ENCODE peak calls at places on chromosomes 16 and 17, in six cellular contexts. N is colonic mucosa, F is choroid plexus epithelial cell, E is BE2C, X is neural progenitor cell, Z is K562. U is an unnamed sample.

GRCh38 chr17:56099649-56100048 is 53.6 kb upstream of the ANKFN1 start:
- DNase-seq in X (no peak), E (no peak), F (no peak), N (no peak), Z (no peak), U (no peak)

GRCh38 chr17:1829579-1830257 is at the start of the genes RPA1 and SMYD4:
- DNase-seq in X (peak), Z (peak), N (peak), E (peak), F (peak), U (peak)

GRCh38 chr17:7252176-7253043 is at the start of gene ELP5:
- DNase-seq in X (peak), F (peak), Z (peak), E (peak), N (peak), U (peak)

GRCh38 chr16:66226762-66227161 is 139.7 kb upstream of the CDH5 start:
- DNase-seq in X (no peak), F (no peak), N (no peak), E (no peak), Z (no peak), U (no peak)

GRCh38 chr17:27323538-27324212 is 29.8 kb downstream of the WSB1 start:
- DNase-seq in E (no peak), N (peak), F (peak), X (no peak), Z (peak), U (no peak)

GRCh38 chr16:2779151-2779920 is 2.3 kb upstream of the ELOB start:
- DNase-seq in X (peak), N (no peak), Z (no peak), E (no peak), F (no peak), U (no peak)

GRCh38 chr16:67530013-67530939 is 1.6 kb downstream of the RIPOR1 start:
- DNase-seq in Z (peak), N (peak), E (no peak), X (peak), F (peak), U (peak)

GRCh38 chr16:75385507-75386152 is 47.7 kb downstream of the CFDP1 start:
- DNase-seq in X (peak), E (no peak), F (peak), N (no peak), Z (peak), U (no peak)

GRCh38 chr16:58026139-58026704 is 668 bp downstream of the MMP15 start:
- DNase-seq in N (peak), X (peak), Z (peak), F (peak), E (peak), U (peak)

GRCh38 chr16:31243734-31244670 is 15.8 kb upstream of the ITGAM start:
- DNase-seq in N (no peak), X (no peak), Z (peak), E (no peak), F (no peak), U (no peak)

GRCh38 chr16:17459903-17460521 is 10.7 kb downstream of the XYLT1 start:
- DNase-seq in X (no peak), F (no peak), N (no peak), E (no peak), Z (no peak), U (no peak)

GRCh38 chr17:8753976-8754440 is 4.3 kb downstream of the SPDYE4 start:
- DNase-seq in X (no peak), F (peak), N (no peak), E (no peak), Z (no peak), U (no peak)
- TF ChIP-seq CTCF in X (peak), F (peak), N (peak), E (peak), Z (peak), U (peak)

DNA sequence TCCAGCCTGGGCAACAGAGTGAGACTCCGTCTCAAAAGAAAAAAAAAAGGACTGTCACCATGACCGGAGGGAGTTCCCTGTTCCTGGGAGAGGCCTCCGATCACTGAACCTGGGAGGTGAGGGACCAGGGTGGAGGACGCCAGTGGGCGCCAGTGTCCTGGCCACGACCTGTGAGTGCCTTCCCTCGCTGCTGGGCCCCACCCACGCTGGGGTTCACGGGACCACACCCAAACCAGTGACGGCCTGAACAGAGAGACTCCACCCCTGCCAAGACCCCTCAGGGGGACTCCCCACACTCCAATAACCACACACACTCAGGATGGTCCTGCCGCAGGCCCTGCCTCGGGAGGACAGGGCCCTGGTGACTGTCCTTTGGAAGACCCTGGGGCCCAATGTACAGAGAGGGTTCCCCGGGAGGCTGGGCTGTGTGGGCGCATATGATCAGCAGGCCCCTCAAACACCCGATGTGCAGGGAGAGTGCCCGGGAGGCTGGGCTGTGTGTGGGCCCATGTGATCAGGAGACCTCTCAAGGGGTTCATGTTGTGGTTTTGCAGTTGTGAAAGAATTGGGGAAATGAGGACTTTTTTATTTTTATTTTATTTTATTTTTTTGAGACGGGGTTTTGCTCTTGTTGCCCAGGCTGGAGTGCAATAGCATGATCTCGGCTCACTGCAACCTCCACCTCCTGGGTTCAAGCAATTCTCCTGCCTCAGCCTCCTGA is 26.6 kb downstream of the TPSD1 start:
- DNase-seq in Z (peak), F (no peak), E (no peak), X (no peak), N (no peak), U (no peak)
- TF ChIP-seq CTCF in Z (no peak), F (no peak), E (no peak), X (no peak), N (no peak), U (no peak)

GRCh38 chr17:50807014-50807413 is 28.4 kb upstream of the WFIKKN2 start:
- DNase-seq in X (no peak), E (no peak), Z (no peak), F (no peak), N (no peak), U (no peak)

GRCh38 chr17:50807675-50808074 is 27.7 kb upstream of the WFIKKN2 start:
- DNase-seq in F (no peak), X (no peak), N (no peak), Z (no peak), E (no peak), U (no peak)

GRCh38 chr17:50808413-50808812 is 27.0 kb upstream of the WFIKKN2 start:
- DNase-seq in Z (no peak), N (no peak), E (no peak), F (no peak), X (no peak), U (no peak)

GRCh38 chr17:50805486-50805885 is 29.9 kb upstream of the WFIKKN2 start:
- DNase-seq in F (no peak), E (no peak), X (no peak), N (no peak), Z (no peak), U (no peak)

GRCh38 chr17:50806141-50806643 is 29.2 kb upstream of the WFIKKN2 start:
- DNase-seq in N (peak), E (no peak), Z (no peak), X (peak), F (peak), U (no peak)
- TF ChIP-seq CTCF in N (no peak), E (peak), Z (peak), X (peak), F (peak), U (no peak)

GRCh38 chr16:83068686-83069085 is 441.9 kb downstream of the CDH13 start:
- DNase-seq in X (no peak), E (no peak), Z (no peak), N (no peak), F (peak), U (no peak)
- TF ChIP-seq CTCF in X (no peak), E (no peak), Z (no peak), N (no peak), F (peak), U (no peak)

GRCh38 chr17:40554646-40555295 is 10.5 kb downstream of the CCR7 start:
- DNase-seq in Z (no peak), F (no peak), X (no peak), E (no peak), N (no peak), U (no peak)
- TF ChIP-seq CTCF in Z (peak), F (no peak), X (no peak), E (no peak), N (no peak), U (no peak)

DNA sequence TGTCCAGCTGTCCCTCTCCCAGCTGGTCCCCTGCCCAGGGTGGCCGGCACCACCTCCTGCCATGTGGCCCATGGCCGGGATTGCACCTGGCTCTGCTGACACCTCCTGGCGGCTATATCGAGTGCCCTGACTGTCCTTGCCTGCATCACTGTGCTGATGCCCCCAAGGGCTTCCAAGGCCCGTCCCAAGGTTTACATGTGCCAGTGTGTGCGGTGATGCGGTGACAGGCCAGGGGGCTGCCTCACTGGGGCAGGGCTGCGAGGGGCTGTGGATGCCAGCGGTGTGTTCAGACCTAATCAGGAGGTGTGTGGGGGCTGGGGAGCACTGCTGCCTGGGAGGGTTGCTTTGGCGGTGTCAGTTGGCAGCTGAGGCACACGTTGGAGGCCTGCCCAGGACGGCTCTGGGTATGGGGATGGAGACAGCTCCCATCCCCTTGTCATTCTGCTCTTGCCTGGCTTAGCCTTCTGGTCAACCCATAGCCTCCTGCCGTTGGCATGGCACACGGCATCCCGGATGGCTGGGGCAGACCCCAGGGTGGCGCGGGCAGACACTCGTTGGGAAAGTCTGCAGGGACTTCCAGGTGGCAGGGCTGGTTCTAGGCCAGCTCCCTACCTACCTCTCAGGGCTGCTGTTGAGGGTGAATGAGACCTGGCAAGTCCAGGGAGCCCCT is 5.5 kb downstream of the MAP2K3 start:
- DNase-seq in F (no peak), Z (no peak), X (no peak), N (no peak), E (no peak), U (no peak)
- TF ChIP-seq CTCF in F (no peak), Z (no peak), X (no peak), N (no peak), E (no peak), U (no peak)

DNA sequence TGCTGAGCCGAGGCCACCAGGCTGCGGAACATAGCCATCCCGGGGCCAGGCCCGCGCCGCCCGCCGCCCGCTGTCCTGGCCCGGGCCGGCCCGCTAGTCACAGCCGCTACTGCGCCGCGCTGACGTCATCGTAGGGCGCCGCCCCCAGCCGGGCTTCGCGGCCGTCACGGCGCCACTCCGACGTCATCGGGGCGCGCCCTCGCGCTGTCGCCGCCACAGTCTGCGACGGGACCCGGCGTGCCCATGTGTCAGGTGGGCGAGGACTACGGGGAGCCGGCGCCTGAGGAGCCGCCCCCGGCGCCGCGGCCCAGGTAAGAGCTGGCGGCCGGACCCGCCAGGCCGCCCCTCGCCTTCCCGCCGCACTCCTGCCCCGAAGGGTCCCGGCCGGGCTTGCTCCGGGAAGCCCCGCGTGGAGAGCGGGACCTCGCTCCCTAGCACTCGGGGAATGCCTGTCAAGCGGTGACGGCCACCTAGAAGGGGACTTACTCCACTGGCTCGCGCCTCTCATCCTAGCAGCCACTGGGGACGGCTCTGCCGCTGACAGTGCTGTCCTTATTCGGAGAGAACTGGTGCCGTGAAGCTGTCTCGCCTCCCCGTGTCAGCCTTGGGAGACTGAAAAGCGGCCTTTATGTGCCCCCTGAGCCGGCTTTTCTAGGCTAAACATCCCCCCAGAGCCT is at the start of the genes CTU2 and RNF166:
- DNase-seq in F (peak), N (peak), X (peak), E (peak), Z (peak), U (peak)
- TF ChIP-seq CTCF in F (no peak), N (no peak), X (no peak), E (no peak), Z (peak), U (no peak)

GRCh38 chr16:50999181-50999580 is 151.9 kb downstream of the SALL1 start:
- DNase-seq in F (no peak), E (no peak), Z (no peak), N (no peak), X (peak), U (no peak)

GRCh38 chr16:51003850-51004566 is 147.1 kb downstream of the SALL1 start:
- DNase-seq in E (no peak), X (no peak), N (no peak), Z (no peak), F (no peak), U (no peak)

GRCh38 chr16:51008037-51008436 is 143.0 kb downstream of the SALL1 start:
- DNase-seq in F (no peak), X (no peak), Z (no peak), E (no peak), N (no peak), U (no peak)

GRCh38 chr16:50998411-50998810 is 152.7 kb downstream of the SALL1 start:
- DNase-seq in E (no peak), F (no peak), Z (no peak), N (no peak), X (no peak), U (no peak)

GRCh38 chr16:51002889-51003490 is 148.1 kb downstream of the SALL1 start:
- DNase-seq in N (no peak), E (no peak), Z (no peak), X (no peak), F (no peak), U (no peak)
- TF ChIP-seq CTCF in N (no peak), E (no peak), Z (no peak), X (no peak), F (no peak), U (no peak)

U was measured in nephron progenitor cell.